ENCODE peak calls at places on chromosome 13, in ten cellular contexts. One of them, this sample, is unnamed.

GRCh38 chr13:66714795-66715194 is 515.3 kb downstream of the PCDH9 start:
- DNase-seq in WTC11: no peak
- DNase-seq in left ventricle myocardium inferior: no peak
- DNase-seq in cerebellar cortex: no peak
- DNase-seq in activated CD8-positive, alpha-beta memory T cell treated with anti-CD3 and anti-CD28 coated beads for 1 hour: no peak
- DNase-seq in D341Med: no peak
- DNase-seq in epithelial cell of proximal tubule: no peak
- DNase-seq in AG04450: no peak
- DNase-seq in NCI-H1092 treated with DMSO at 0.1 percent for 48 hours: no peak
- DNase-seq in ELF-1: no peak
- DNase-seq in this sample: no peak

GRCh38 chr13:36456577-36456976 is 24.3 kb downstream of the CCNA1 start:
- DNase-seq in WTC11: no peak
- DNase-seq in left ventricle myocardium inferior: no peak
- DNase-seq in cerebellar cortex: no peak
- DNase-seq in activated CD8-positive, alpha-beta memory T cell treated with anti-CD3 and anti-CD28 coated beads for 1 hour: no peak
- DNase-seq in D341Med: no peak
- DNase-seq in epithelial cell of proximal tubule: no peak
- DNase-seq in AG04450: no peak
- DNase-seq in NCI-H1092 treated with DMSO at 0.1 percent for 48 hours: no peak
- DNase-seq in ELF-1: no peak
- DNase-seq in this sample: no peak

GRCh38 chr13:27309967-27310598 is 39.5 kb downstream of the RASL11A start:
- DNase-seq in WTC11: no peak
- DNase-seq in left ventricle myocardium inferior: no peak
- DNase-seq in cerebellar cortex: no peak
- DNase-seq in activated CD8-positive, alpha-beta memory T cell treated with anti-CD3 and anti-CD28 coated beads for 1 hour: no peak
- DNase-seq in D341Med: no peak
- DNase-seq in epithelial cell of proximal tubule: no peak
- DNase-seq in AG04450: no peak
- DNase-seq in NCI-H1092 treated with DMSO at 0.1 percent for 48 hours: no peak
- DNase-seq in ELF-1: no peak
- DNase-seq in this sample: no peak

GRCh38 chr13:40812724-40813445 is 23.5 kb downstream of the SLC25A15 start:
- DNase-seq in WTC11: no peak
- DNase-seq in left ventricle myocardium inferior: no peak
- DNase-seq in cerebellar cortex: no peak
- DNase-seq in activated CD8-positive, alpha-beta memory T cell treated with anti-CD3 and anti-CD28 coated beads for 1 hour: no peak
- DNase-seq in D341Med: no peak
- DNase-seq in epithelial cell of proximal tubule: peak
- DNase-seq in AG04450: peak
- DNase-seq in NCI-H1092 treated with DMSO at 0.1 percent for 48 hours: no peak
- DNase-seq in ELF-1: no peak
- DNase-seq in this sample: no peak

GRCh38 chr13:109700176-109700575 is 86.2 kb downstream of the IRS2 start:
- DNase-seq in WTC11: no peak
- DNase-seq in left ventricle myocardium inferior: peak
- DNase-seq in cerebellar cortex: no peak
- DNase-seq in activated CD8-positive, alpha-beta memory T cell treated with anti-CD3 and anti-CD28 coated beads for 1 hour: no peak
- DNase-seq in D341Med: no peak
- DNase-seq in epithelial cell of proximal tubule: no peak
- DNase-seq in AG04450: no peak
- DNase-seq in NCI-H1092 treated with DMSO at 0.1 percent for 48 hours: peak
- DNase-seq in ELF-1: peak
- DNase-seq in this sample: no peak

GRCh38 chr13:80249906-80250513 is 90.9 kb downstream of the SPRY2 start:
- DNase-seq in WTC11: no peak
- DNase-seq in left ventricle myocardium inferior: no peak
- DNase-seq in cerebellar cortex: no peak
- DNase-seq in activated CD8-positive, alpha-beta memory T cell treated with anti-CD3 and anti-CD28 coated beads for 1 hour: no peak
- DNase-seq in D341Med: no peak
- DNase-seq in epithelial cell of proximal tubule: no peak
- DNase-seq in AG04450: no peak
- DNase-seq in NCI-H1092 treated with DMSO at 0.1 percent for 48 hours: no peak
- DNase-seq in ELF-1: no peak
- DNase-seq in this sample: no peak

GRCh38 chr13:39616087-39616694 is 13.2 kb upstream of the LHFPL6 start:
- DNase-seq in WTC11: peak
- DNase-seq in left ventricle myocardium inferior: no peak
- DNase-seq in cerebellar cortex: peak
- DNase-seq in activated CD8-positive, alpha-beta memory T cell treated with anti-CD3 and anti-CD28 coated beads for 1 hour: peak
- DNase-seq in D341Med: peak
- DNase-seq in epithelial cell of proximal tubule: no peak
- DNase-seq in AG04450: peak
- DNase-seq in NCI-H1092 treated with DMSO at 0.1 percent for 48 hours: peak
- DNase-seq in ELF-1: peak
- DNase-seq in this sample: no peak

GRCh38 chr13:44306401-44307192 is 67.0 kb upstream of the SERP2 start:
- DNase-seq in WTC11: peak
- DNase-seq in left ventricle myocardium inferior: peak
- DNase-seq in cerebellar cortex: no peak
- DNase-seq in activated CD8-positive, alpha-beta memory T cell treated with anti-CD3 and anti-CD28 coated beads for 1 hour: no peak
- DNase-seq in D341Med: no peak
- DNase-seq in epithelial cell of proximal tubule: peak
- DNase-seq in AG04450: peak
- DNase-seq in NCI-H1092 treated with DMSO at 0.1 percent for 48 hours: peak
- DNase-seq in ELF-1: peak
- DNase-seq in this sample: peak

GRCh38 chr13:110685305-110685704 is 20.6 kb downstream of the CARS2 start:
- DNase-seq in WTC11: no peak
- DNase-seq in left ventricle myocardium inferior: no peak
- DNase-seq in cerebellar cortex: no peak
- DNase-seq in activated CD8-positive, alpha-beta memory T cell treated with anti-CD3 and anti-CD28 coated beads for 1 hour: no peak
- DNase-seq in D341Med: no peak
- DNase-seq in epithelial cell of proximal tubule: no peak
- DNase-seq in AG04450: no peak
- DNase-seq in NCI-H1092 treated with DMSO at 0.1 percent for 48 hours: no peak
- DNase-seq in ELF-1: no peak
- DNase-seq in this sample: peak

GRCh38 chr13:113589251-113589960 is 4.9 kb downstream of the TFDP1 start:
- DNase-seq in WTC11: no peak
- DNase-seq in left ventricle myocardium inferior: peak
- DNase-seq in cerebellar cortex: no peak
- DNase-seq in activated CD8-positive, alpha-beta memory T cell treated with anti-CD3 and anti-CD28 coated beads for 1 hour: no peak
- DNase-seq in D341Med: no peak
- DNase-seq in epithelial cell of proximal tubule: no peak
- DNase-seq in AG04450: no peak
- DNase-seq in NCI-H1092 treated with DMSO at 0.1 percent for 48 hours: no peak
- DNase-seq in ELF-1: no peak
- DNase-seq in this sample: no peak

GRCh38 chr13:113216165-113217056 is 7.0 kb downstream of the CUL4A start:
- DNase-seq in WTC11: no peak
- DNase-seq in left ventricle myocardium inferior: peak
- DNase-seq in cerebellar cortex: peak
- DNase-seq in activated CD8-positive, alpha-beta memory T cell treated with anti-CD3 and anti-CD28 coated beads for 1 hour: no peak
- DNase-seq in D341Med: no peak
- DNase-seq in epithelial cell of proximal tubule: no peak
- DNase-seq in AG04450: no peak
- DNase-seq in NCI-H1092 treated with DMSO at 0.1 percent for 48 hours: peak
- DNase-seq in ELF-1: peak
- DNase-seq in this sample: no peak

GRCh38 chr13:92137519-92137918 is 739.1 kb downstream of the GPC5 start:
- DNase-seq in WTC11: no peak
- DNase-seq in left ventricle myocardium inferior: no peak
- DNase-seq in cerebellar cortex: no peak
- DNase-seq in activated CD8-positive, alpha-beta memory T cell treated with anti-CD3 and anti-CD28 coated beads for 1 hour: no peak
- DNase-seq in D341Med: no peak
- DNase-seq in epithelial cell of proximal tubule: peak
- DNase-seq in AG04450: no peak
- DNase-seq in NCI-H1092 treated with DMSO at 0.1 percent for 48 hours: no peak
- DNase-seq in ELF-1: no peak
- DNase-seq in this sample: no peak

GRCh38 chr13:95573226-95573625 is 20.7 kb downstream of the CLDN10 start:
- DNase-seq in WTC11: no peak
- DNase-seq in left ventricle myocardium inferior: no peak
- DNase-seq in cerebellar cortex: no peak
- DNase-seq in activated CD8-positive, alpha-beta memory T cell treated with anti-CD3 and anti-CD28 coated beads for 1 hour: no peak
- DNase-seq in D341Med: no peak
- DNase-seq in epithelial cell of proximal tubule: no peak
- DNase-seq in AG04450: no peak
- DNase-seq in NCI-H1092 treated with DMSO at 0.1 percent for 48 hours: no peak
- DNase-seq in ELF-1: no peak
- DNase-seq in this sample: no peak

GRCh38 chr13:50654341-50654740 is 189.2 kb downstream of the DLEU7 start:
- DNase-seq in WTC11: no peak
- DNase-seq in left ventricle myocardium inferior: no peak
- DNase-seq in cerebellar cortex: no peak
- DNase-seq in activated CD8-positive, alpha-beta memory T cell treated with anti-CD3 and anti-CD28 coated beads for 1 hour: no peak
- DNase-seq in D341Med: no peak
- DNase-seq in epithelial cell of proximal tubule: no peak
- DNase-seq in AG04450: no peak
- DNase-seq in NCI-H1092 treated with DMSO at 0.1 percent for 48 hours: no peak
- DNase-seq in ELF-1: no peak
- DNase-seq in this sample: no peak

GRCh38 chr13:93098972-93099371 is 127.6 kb upstream of the GPC6 start:
- DNase-seq in WTC11: no peak
- DNase-seq in left ventricle myocardium inferior: no peak
- DNase-seq in cerebellar cortex: no peak
- DNase-seq in activated CD8-positive, alpha-beta memory T cell treated with anti-CD3 and anti-CD28 coated beads for 1 hour: no peak
- DNase-seq in D341Med: no peak
- DNase-seq in epithelial cell of proximal tubule: no peak
- DNase-seq in AG04450: no peak
- DNase-seq in NCI-H1092 treated with DMSO at 0.1 percent for 48 hours: no peak
- DNase-seq in ELF-1: no peak
- DNase-seq in this sample: no peak

GRCh38 chr13:40059540-40060232 is 404.2 kb downstream of the COG6 start:
- DNase-seq in WTC11: no peak
- DNase-seq in left ventricle myocardium inferior: no peak
- DNase-seq in cerebellar cortex: no peak
- DNase-seq in activated CD8-positive, alpha-beta memory T cell treated with anti-CD3 and anti-CD28 coated beads for 1 hour: no peak
- DNase-seq in D341Med: no peak
- DNase-seq in epithelial cell of proximal tubule: no peak
- DNase-seq in AG04450: no peak
- DNase-seq in NCI-H1092 treated with DMSO at 0.1 percent for 48 hours: no peak
- DNase-seq in ELF-1: no peak
- DNase-seq in this sample: no peak